ENCODE peak calls at places on chromosome 1, in eight cellular contexts. D is SK-N-SH; S is HS-5; L is neural crest cell; C is adrenal gland; K is DMS79 treated with DMSO at 0.1 percent for 48 hours; R is activated CD4-positive, alpha-beta T cell treated with anti-CD3 and anti-CD28 coated beads for 4 hours; M is astrocyte. J is an unnamed sample.

GRCh38 chr1:64396817-64397216 is 73.1 kb upstream of the CACHD1 start:
- DNase-seq in L (no peak), C (no peak), R (no peak), D (no peak), S (no peak), K (no peak), M (no peak), J (no peak)

GRCh38 chr1:231315887-231316286 is 21.8 kb downstream of the EXOC8 start:
- DNase-seq in M (no peak), S (no peak), L (no peak), C (peak), K (no peak), D (peak), R (peak), J (peak)

GRCh38 chr1:44068442-44068861 is 37.2 kb upstream of the SLC6A9 start:
- DNase-seq in L (no peak), K (no peak), S (no peak), R (no peak), M (no peak), C (peak), D (no peak), J (no peak)

GRCh38 chr1:66282343-66282852 is 251.6 kb upstream of the SGIP1 start:
- DNase-seq in K (no peak), M (peak), R (peak), D (no peak), C (no peak), L (no peak), S (no peak), J (no peak)

GRCh38 chr1:211606327-211606913 is 27.5 kb upstream of the SLC30A1 start:
- DNase-seq in S (no peak), D (no peak), M (no peak), L (no peak), R (peak), K (no peak), C (peak), J (no peak)

GRCh38 chr1:117001254-117001927 is at the start of gene CD101:
- DNase-seq in D (no peak), R (no peak), M (no peak), K (no peak), L (no peak), S (no peak), C (no peak), J (no peak)

GRCh38 chr1:2348346-2349275 is 42.7 kb downstream of the MORN1 start:
- DNase-seq in M (no peak), C (no peak), D (no peak), R (no peak), S (no peak), L (no peak), K (no peak), J (no peak)

GRCh38 chr1:9825101-9826074 is 1.6 kb upstream of the CLSTN1 start:
- DNase-seq in M (peak), S (peak), D (no peak), L (no peak), R (peak), C (peak), K (peak), J (no peak)

GRCh38 chr1:207910678-207911354 is at the start of gene CD34:
- DNase-seq in R (no peak), K (peak), L (peak), C (no peak), S (no peak), D (peak), M (peak), J (no peak)

GRCh38 chr1:103584537-103584936 is 13.1 kb downstream of the AMY2B start:
- DNase-seq in K (no peak), C (no peak), L (no peak), M (no peak), S (no peak), R (no peak), D (no peak), J (no peak)

GRCh38 chr1:212532469-212533235 is 75.9 kb upstream of the ATF3 start:
- DNase-seq in R (no peak), C (no peak), D (no peak), S (no peak), L (no peak), K (no peak), M (no peak), J (no peak)

GRCh38 chr1:245589221-245589620 is 434.4 kb downstream of the KIF26B start:
- DNase-seq in K (no peak), M (no peak), L (no peak), C (peak), R (no peak), D (peak), S (no peak), J (no peak)

GRCh38 chr1:6084781-6085495 is 39.2 kb downstream of the KCNAB2 start:
- DNase-seq in M (no peak), R (no peak), C (no peak), D (no peak), K (no peak), S (no peak), L (no peak), J (no peak)

GRCh38 chr1:21216835-21217811 is 40.4 kb upstream of the EIF4G3 start:
- DNase-seq in C (peak), S (no peak), R (peak), M (no peak), L (peak), K (no peak), D (peak), J (peak)

GRCh38 chr1:247825362-247825761 is 1.4 kb upstream of the OR14A16 start:
- DNase-seq in M (no peak), K (no peak), R (no peak), L (no peak), S (no peak), C (no peak), D (no peak), J (no peak)

GRCh38 chr1:21439345-21439720 is 604 bp upstream of the NBPF3 start:
- DNase-seq in C (no peak), D (no peak), L (no peak), R (no peak), K (no peak), S (no peak), M (no peak), J (no peak)

GRCh38 chr1:29121516-29121937 is 2.2 kb downstream of the TMEM200B start:
- DNase-seq in L (peak), M (no peak), D (peak), K (no peak), C (no peak), R (no peak), S (no peak), J (no peak)

GRCh38 chr1:159141584-159142518 is 29.6 kb upstream of the CADM3 start:
- DNase-seq in D (peak), C (peak), L (no peak), S (peak), K (no peak), M (peak), R (no peak), J (no peak)

GRCh38 chr1:16615253-16616252 is 2.2 kb upstream of the NBPF1 start:
- DNase-seq in M (no peak), C (peak), D (no peak), S (no peak), L (no peak), R (peak), K (no peak), J (no peak)

GRCh38 chr1:224631471-224632105 is 15.5 kb downstream of the CNIH3 start:
- DNase-seq in R (no peak), K (no peak), L (no peak), S (no peak), M (peak), C (no peak), D (no peak), J (no peak)

GRCh38 chr1:150072959-150073358 is 5.4 kb downstream of the VPS45 start:
- DNase-seq in S (no peak), D (peak), R (no peak), M (no peak), L (no peak), C (no peak), K (peak), J (no peak)

GRCh38 chr1:21308847-21309652 is 18.8 kb upstream of the ECE1 start:
- DNase-seq in D (peak), R (no peak), K (peak), M (peak), S (no peak), C (peak), L (no peak), J (no peak)

GRCh38 chr1:9716404-9717192 is 65.1 kb downstream of the PIK3CD start:
- DNase-seq in R (no peak), L (no peak), S (no peak), D (no peak), K (no peak), M (no peak), C (no peak), J (no peak)

GRCh38 chr1:97489834-97490233 is 431.0 kb downstream of the DPYD start:
- DNase-seq in C (no peak), S (peak), L (no peak), D (no peak), K (no peak), M (peak), R (no peak), J (no peak)

GRCh38 chr1:21539933-21540332 is 30.7 kb downstream of the ALPL start:
- DNase-seq in K (no peak), M (no peak), C (peak), L (peak), R (no peak), D (peak), S (no peak), J (peak)

GRCh38 chr1:26696191-26696644 is 403 bp downstream of the ARID1A start:
- DNase-seq in S (no peak), C (no peak), R (peak), M (no peak), K (no peak), L (peak), D (peak), J (no peak)

GRCh38 chr1:235074335-235075120 is 54.1 kb downstream of the TOMM20 start:
- DNase-seq in M (peak), L (no peak), C (no peak), D (peak), R (peak), S (no peak), K (peak), J (no peak)